ENCODE peak calls at places on chromosomes 6 and 20, in seven cellular contexts. U, B, G, O, K, P and Y are unnamed samples.

GRCh38 chr6:154232013-154232920 is 124.3 kb downstream of the IPCEF1 start:
- DNase-seq in U (no peak), B (no peak), G (no peak), O (no peak), K (no peak), P (no peak), Y (no peak)

GRCh38 chr6:141097471-141097870 is 1035.3 kb upstream of the GJE1 start:
- DNase-seq in U (no peak), B (no peak), G (no peak), O (no peak), K (no peak), P (no peak), Y (no peak)

GRCh38 chr20:35312348-35312747 is 20.1 kb upstream of the FAM83C start:
- DNase-seq in U (peak), B (no peak), G (no peak), O (no peak), K (no peak), P (no peak), Y (peak)

GRCh38 chr20:63098195-63098810 is 91.5 kb upstream of the BHLHE23 start:
- DNase-seq in U (no peak), B (no peak), G (no peak), O (no peak), K (no peak), P (peak), Y (no peak)

GRCh38 chr6:152630832-152631231 is 6.3 kb downstream of the SYNE1 start:
- DNase-seq in U (no peak), B (no peak), G (no peak), O (no peak), K (no peak), P (no peak), Y (no peak)

GRCh38 chr20:15248618-15249395 is 911.4 kb upstream of the FLRT3 start:
- DNase-seq in U (no peak), B (no peak), G (no peak), O (no peak), K (no peak), P (no peak), Y (no peak)

GRCh38 chr6:9408718-9409117 is 973.4 kb upstream of the SLC35B3 start:
- DNase-seq in U (no peak), B (no peak), G (no peak), O (no peak), K (no peak), P (no peak), Y (no peak)

GRCh38 chr6:160127270-160128124 is 5.9 kb downstream of the SLC22A1 start:
- DNase-seq in U (no peak), B (no peak), G (no peak), O (no peak), K (no peak), P (peak), Y (no peak)

GRCh38 chr6:118980063-118980462 is 45.1 kb upstream of the MCM9 start:
- DNase-seq in U (no peak), B (peak), G (no peak), O (no peak), K (no peak), P (no peak), Y (no peak)

GRCh38 chr6:20202070-20202658 is 10.1 kb downstream of the MBOAT1 start:
- DNase-seq in U (peak), B (peak), G (no peak), O (no peak), K (peak), P (no peak), Y (peak)

GRCh38 chr6:15524736-15525401 is 138.0 kb downstream of the DTNBP1 start:
- DNase-seq in U (no peak), B (no peak), G (no peak), O (no peak), K (no peak), P (peak), Y (no peak)